ENCODE peak calls at places on chromosomes 1 and 21, in five cellular contexts. E, K, J, D and M are unnamed samples.
A peak's percentile ranks its signal among the peaks of the same experiment; 100 is the strongest.

GRCh38 chr1:98739762-98740161 is 78.2 kb downstream of the SNX7 start:
- DNase-seq in E (no peak), K (no peak), J (no peak), D (no peak), M (no peak)

GRCh38 chr21:23801292-23801691 is 1806.0 kb downstream of the MRPL39 start:
- DNase-seq in E (no peak), K (no peak), J (no peak), D (no peak), M (no peak)

GRCh38 chr21:36539434-36540150 is 59.7 kb upstream of the CLDN14 start:
- DNase-seq in E (no peak), K (no peak), J (no peak), D (no peak), M (no peak)

GRCh38 chr1:42392923-42393848 is 12.6 kb downstream of the RIMKLA start:
- DNase-seq in E (no peak), K (no peak), J (no peak), D (no peak), M (no peak)

GRCh38 chr1:47174621-47175020 is 15.2 kb downstream of the PDZK1IP1 start:
- DNase-seq in E (no peak), K (no peak), J (no peak), D (no peak), M (no peak)

GRCh38 chr21:17514124-17514481 is 1.3 kb downstream of the CXADR start:
- DNase-seq in E (peak; percentile 41), K (peak; percentile 27), J (no peak), D (no peak), M (no peak)

GRCh38 chr21:18155508-18156193 is 89.0 kb upstream of the CHODL start:
- DNase-seq in E (no peak), K (no peak), J (no peak), D (no peak), M (no peak)

GRCh38 chr21:27268290-27268689 is 301.4 kb upstream of the ADAMTS5 start:
- DNase-seq in E (no peak), K (no peak), J (no peak), D (no peak), M (no peak)

GRCh38 chr1:20616468-20617156 is 16.6 kb upstream of the PINK1 start:
- DNase-seq in E (no peak), K (no peak), J (no peak), D (no peak), M (no peak)

GRCh38 chr1:185159966-185160365 is 3.0 kb downstream of the SWT1 start:
- DNase-seq in E (no peak), K (no peak), J (no peak), D (peak; percentile 28), M (no peak)

DNA sequence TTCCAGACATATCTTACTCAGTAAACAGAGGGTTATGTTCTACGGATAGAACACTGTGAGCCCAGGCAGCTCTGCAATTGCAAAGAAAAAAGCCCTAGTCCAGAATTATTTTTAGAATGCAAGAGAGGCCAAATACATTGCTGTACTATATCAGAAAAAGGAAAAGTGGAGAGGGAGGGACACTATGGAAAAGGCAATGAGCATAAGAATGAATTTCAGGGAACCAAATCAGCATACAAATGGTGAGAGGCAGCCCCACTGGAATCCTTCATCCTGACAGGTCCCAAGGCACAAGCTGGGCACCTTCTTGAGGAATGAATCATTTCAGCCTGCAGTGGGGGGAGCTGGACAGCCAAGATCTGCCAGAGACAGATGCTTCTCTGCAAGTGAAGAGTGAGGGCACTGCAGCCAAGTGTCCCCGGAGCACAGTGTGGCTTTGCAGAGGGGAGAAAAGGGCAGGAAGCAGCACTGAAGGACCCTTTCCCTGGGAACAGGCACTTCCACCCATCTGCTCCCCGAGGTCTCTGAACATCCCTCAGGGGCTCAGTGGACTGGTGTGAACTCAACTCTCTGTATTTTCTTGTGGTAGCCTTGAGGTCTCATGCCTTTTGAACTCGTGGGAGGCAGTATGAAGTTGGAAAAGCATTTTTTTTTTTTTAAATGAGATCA is 115.6 kb downstream of the XCL2 start:
- DNase-seq in E (no peak), K (no peak), J (no peak), D (no peak), M (no peak)
- TF ChIP-seq HDAC2 in E (no peak), K (no peak), J (no peak), D (no peak), M (no peak)

GRCh38 chr1:168035345-168035744 is 98.5 kb upstream of the MPC2 start:
- DNase-seq in E (no peak), K (no peak), J (no peak), D (no peak), M (no peak)
- H3K4me3 ChIP-seq in E (no peak overlapping the region), K (no peak overlapping the region), J (no peak overlapping the region), D (no peak overlapping the region), M (no peak overlapping the region)

DNA sequence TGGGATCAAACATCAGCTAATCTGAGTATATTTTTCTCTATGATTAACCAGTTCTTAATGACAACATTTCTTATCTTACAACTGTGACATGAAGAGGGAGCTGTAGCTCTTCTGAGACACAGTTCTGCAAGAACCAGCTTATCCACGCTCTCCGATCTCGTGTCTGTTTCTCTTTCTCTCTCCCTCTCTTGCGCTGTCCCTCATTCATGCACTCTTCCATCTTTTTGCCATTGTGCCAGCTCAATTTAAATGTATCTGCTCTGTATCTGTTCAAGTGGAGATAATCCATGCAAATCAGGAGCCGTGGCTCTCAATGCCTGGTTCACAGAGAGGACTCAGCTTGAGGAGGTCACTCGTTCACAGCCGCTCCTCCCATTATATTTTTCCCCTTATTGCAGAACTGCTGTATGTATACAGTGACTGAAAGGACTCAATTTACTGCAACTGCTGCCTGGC is 494.7 kb upstream of the ADGRL2 start:
- DNase-seq in E (no peak), K (no peak), J (no peak), D (no peak), M (peak; percentile 14)
- TF ChIP-seq HDAC2 in E (no peak), K (no peak), J (no peak), D (no peak), M (no peak)

DNA sequence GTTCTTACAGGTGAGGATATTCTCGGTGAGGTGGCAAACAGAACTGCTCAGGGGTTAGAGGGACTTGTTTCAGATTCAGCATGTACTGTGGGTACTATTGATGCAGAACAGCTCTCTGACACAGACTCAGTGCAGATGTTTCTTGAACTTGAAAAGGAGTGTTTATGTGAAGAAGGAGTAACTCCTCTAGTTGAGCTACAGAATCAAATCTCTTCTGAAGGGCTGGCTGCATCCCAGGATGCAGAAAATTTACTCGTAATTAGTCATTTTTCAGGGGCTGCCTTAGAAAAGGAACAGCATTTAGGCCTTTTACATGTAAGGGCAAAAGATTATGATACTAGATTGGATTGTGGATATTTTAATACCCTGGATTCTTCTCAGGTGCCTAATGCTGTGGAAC is 79.9 kb upstream of the BMP8A start:
- DNase-seq in E (no peak), K (no peak), J (no peak), D (no peak), M (no peak)
- H3K4me3 ChIP-seq in E (peak overlapping the region; percentile 62), K (peak overlapping the region; percentile 3), J (peak overlapping the region; percentile 7), D (no peak overlapping the region), M (peak overlapping the region; percentile 30)